ENCODE peak calls at places on chromosomes 7 and 10, in five cellular contexts. F, H, R, P and U are unnamed samples.

GRCh38 chr7:147584771-147585193 is 1005.8 kb upstream of the C7orf33 start:
- DNase-seq in F (no peak), H (no peak), R (peak; percentile 3), P (no peak), U (no peak)

GRCh38 chr10:69224862-69225657 is 4.9 kb downstream of the HKDC1 start:
- DNase-seq in F (no peak), H (no peak), R (no peak), P (no peak), U (no peak)

GRCh38 chr10:61747341-61747740 is 84.6 kb downstream of the CABCOCO1 start:
- DNase-seq in F (no peak), H (no peak), R (no peak), P (no peak), U (no peak)

GRCh38 chr7:101554584-101555268 is 74.4 kb downstream of the MYL10 start:
- DNase-seq in F (peak; percentile 4), H (no peak), R (no peak), P (no peak), U (peak; percentile 16)

GRCh38 chr7:33794419-33794818 is 110.9 kb upstream of the BMPER start:
- DNase-seq in F (no peak), H (no peak), R (no peak), P (no peak), U (no peak)

GRCh38 chr7:20408467-20408826 is 77.7 kb downstream of the ITGB8 start:
- DNase-seq in F (no peak), H (peak; percentile 22), R (no peak), P (no peak), U (no peak)

GRCh38 chr10:111093741-111094380 is 17.0 kb downstream of the ADRA2A start:
- DNase-seq in F (no peak), H (no peak), R (no peak), P (no peak), U (no peak)

GRCh38 chr10:119667562-119668328 is 16.6 kb downstream of the BAG3 start:
- DNase-seq in F (peak; percentile 67), H (peak; percentile 80), R (peak; percentile 32), P (no peak), U (peak; percentile 82)

GRCh38 chr10:16828114-16828568 is 10.9 kb upstream of the RSU1 start:
- DNase-seq in F (peak; percentile 66), H (no peak), R (peak; percentile 76), P (no peak), U (no peak)

GRCh38 chr7:122380993-122381392 is 76.4 kb upstream of the FEZF1 start:
- DNase-seq in F (no peak), H (no peak), R (peak; percentile 23), P (no peak), U (no peak)

GRCh38 chr7:47484923-47485639 is 96.8 kb downstream of the TNS3 start:
- DNase-seq in F (no peak), H (no peak), R (no peak), P (no peak), U (peak; percentile 35)

GRCh38 chr7:7416031-7416968 is 119.4 kb downstream of the COL28A1 start:
- DNase-seq in F (no peak), H (no peak), R (no peak), P (peak; percentile 39), U (no peak)

GRCh38 chr10:124917939-124918830 is 23.7 kb upstream of the ZRANB1 start:
- DNase-seq in F (no peak), H (no peak), R (no peak), P (no peak), U (no peak)

GRCh38 chr10:124918906-124919305 is 23.0 kb upstream of the ZRANB1 start:
- DNase-seq in F (no peak), H (no peak), R (no peak), P (no peak), U (no peak)

GRCh38 chr10:124916098-124916584 is 25.8 kb upstream of the ZRANB1 start:
- DNase-seq in F (no peak), H (no peak), R (no peak), P (no peak), U (no peak)

GRCh38 chr10:124917168-124917938 is 24.6 kb upstream of the ZRANB1 start:
- DNase-seq in F (peak; percentile 54), H (peak; percentile 36), R (peak; percentile 27), P (peak; percentile 56), U (peak; percentile 64)

DNA sequence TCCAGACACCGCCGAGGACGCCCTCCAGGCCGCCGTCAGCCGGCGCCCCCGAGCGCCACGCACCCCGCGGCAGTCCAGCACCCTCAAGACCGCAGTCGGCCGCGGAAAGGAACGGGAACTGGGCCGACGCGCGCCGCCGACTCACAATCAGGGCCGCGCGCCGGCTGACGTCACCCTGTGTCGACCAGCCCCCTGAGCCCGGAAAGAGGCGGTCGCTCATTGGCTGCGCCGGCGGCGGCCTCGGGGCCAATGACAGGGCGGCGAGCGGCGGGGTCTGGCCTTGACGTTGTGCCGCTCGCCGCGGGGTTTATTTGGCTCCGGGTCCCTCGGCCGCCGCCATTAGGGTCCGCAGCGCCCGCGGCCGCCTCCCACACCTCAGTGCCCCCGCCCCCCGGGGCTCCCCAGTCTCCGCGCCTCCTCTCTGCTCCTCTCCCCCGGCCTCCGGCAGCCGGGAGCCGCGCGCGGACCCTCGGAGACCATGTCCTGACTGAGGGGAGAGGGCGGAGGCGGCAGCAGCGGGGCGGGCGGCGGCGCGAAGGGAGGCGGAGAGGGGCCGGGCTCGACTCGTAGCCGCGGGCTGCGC is 25.2 kb upstream of the ZRANB1 start:
- DNase-seq in F (peak; percentile 97), H (peak; percentile 99), R (peak; percentile 92), P (peak; percentile 99), U (peak; percentile 100)
- H3K4me1 ChIP-seq in F (peaks cover 11% of the 10 kb centered on the region), H (peaks cover 54% of the 10 kb centered on the region), R (peaks cover 8% of the 10 kb centered on the region), P (peaks cover 41% of the 10 kb centered on the region), U (peaks cover 6% of the 10 kb centered on the region)

DNA sequence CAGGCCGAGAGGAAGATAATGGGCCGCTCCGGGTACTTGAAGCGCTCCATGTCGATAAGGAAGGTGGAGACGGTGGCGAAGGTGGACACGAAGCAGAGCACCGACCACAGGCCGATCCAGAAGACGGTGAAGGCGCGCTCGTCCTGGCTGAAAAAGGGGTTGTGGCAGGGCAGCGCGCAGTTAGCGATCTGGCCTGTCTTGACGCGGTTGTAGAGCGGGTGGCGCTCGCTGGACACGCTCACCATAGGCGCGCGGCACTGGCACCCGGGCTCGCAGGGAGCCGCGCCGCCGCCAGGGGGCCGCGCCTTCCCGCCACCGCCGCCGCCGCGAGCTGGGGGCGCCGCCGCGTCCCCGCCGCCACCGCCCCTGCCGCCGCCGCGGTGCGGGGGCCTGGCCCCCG is 1.6 kb downstream of the FZD8 start:
- DNase-seq in F (peak; percentile 42), H (peak; percentile 69), R (peak; percentile 63), P (peak; percentile 82), U (peak; percentile 74)
- H3K4me3 ChIP-seq in F (peak overlapping the region; percentile 41), H (peak overlapping the region; percentile 88), R (peak overlapping the region; percentile 86), P (peak overlapping the region; percentile 59), U (peak overlapping the region; percentile 79)

GRCh38 chr10:98257198-98257597 is 10.8 kb downstream of the LOXL4 start:
- DNase-seq in F (no peak), H (no peak), R (no peak), P (no peak), U (no peak)
- H3K4me1 ChIP-seq in F (no peaks in the 10 kb centered on the region), H (peaks cover 7% of the 10 kb centered on the region), R (no peaks in the 10 kb centered on the region), P (peaks cover 9% of the 10 kb centered on the region), U (no peaks in the 10 kb centered on the region)

GRCh38 chr10:19921300-19922140 is 105.3 kb downstream of the PLXDC2 start:
- DNase-seq in F (no peak), H (no peak), R (no peak), P (no peak), U (no peak)
- H3K4me3 ChIP-seq in F (no peak overlapping the region), H (no peak overlapping the region), R (no peak overlapping the region), P (no peak overlapping the region), U (no peak overlapping the region)

GRCh38 chr7:30899630-30900029 is 12.0 kb upstream of the AQP1 start:
- DNase-seq in F (no peak), H (no peak), R (no peak), P (no peak), U (no peak)
- H3K4me1 ChIP-seq in F (no peaks in the 10 kb centered on the region), H (peaks cover 84% of the 10 kb centered on the region), R (no peaks in the 10 kb centered on the region), P (peaks cover 70% of the 10 kb centered on the region), U (no peaks in the 10 kb centered on the region)

GRCh38 chr7:74082770-74083116 is 861 bp upstream of the LIMK1 start:
- DNase-seq in F (no peak), H (no peak), R (no peak), P (no peak), U (no peak)
- H3K4me3 ChIP-seq in F (no peak overlapping the region), H (peak overlapping the region; percentile 87), R (peak overlapping the region; percentile 70), P (no peak overlapping the region), U (no peak overlapping the region)

GRCh38 chr10:77566228-77566627 is 71.4 kb downstream of the KCNMA1 start:
- DNase-seq in F (no peak), H (no peak), R (no peak), P (no peak), U (no peak)
- H3K4me1 ChIP-seq in F (peaks cover 3% of the 10 kb centered on the region), H (no peaks in the 10 kb centered on the region), R (no peaks in the 10 kb centered on the region), P (no peaks in the 10 kb centered on the region), U (peaks cover 23% of the 10 kb centered on the region)

DNA sequence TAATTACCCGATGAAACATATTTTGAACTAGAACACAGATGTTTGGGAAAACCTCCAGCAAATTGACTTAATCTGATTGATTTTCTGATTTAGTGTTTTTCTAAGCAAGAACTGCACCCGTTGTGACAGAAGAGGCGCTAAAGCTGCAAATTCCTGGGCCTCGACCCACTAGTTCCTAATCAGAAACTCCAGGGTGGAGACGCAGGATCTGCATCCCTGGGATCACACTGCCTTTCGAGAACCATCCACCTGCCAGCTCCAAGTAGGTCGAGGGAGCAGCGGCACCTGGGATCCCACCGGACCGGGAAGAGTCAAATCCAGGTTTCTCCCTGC is 136.8 kb upstream of the CDCA7L start:
- DNase-seq in F (no peak), H (no peak), R (no peak), P (no peak), U (no peak)
- H3K4me3 ChIP-seq in F (peak overlapping the region; percentile 58), H (peak overlapping the region; percentile 70), R (peak overlapping the region; percentile 19), P (peak overlapping the region; percentile 66), U (peak overlapping the region; percentile 15)

GRCh38 chr7:92765725-92766124 is 70.6 kb downstream of the CDK6 start:
- DNase-seq in F (no peak), H (no peak), R (no peak), P (no peak), U (no peak)
- H3K4me1 ChIP-seq in F (no peaks in the 10 kb centered on the region), H (peaks cover 64% of the 10 kb centered on the region), R (peaks cover 6% of the 10 kb centered on the region), P (peaks cover 8% of the 10 kb centered on the region), U (peaks cover 10% of the 10 kb centered on the region)

GRCh38 chr7:96321670-96322372 is at the start of gene SLC25A13:
- DNase-seq in F (peak; percentile 78), H (peak; percentile 95), R (peak; percentile 83), P (peak; percentile 96), U (peak; percentile 95)
- H3K4me3 ChIP-seq in F (peak within 1 kb of the TSS; percentile 78), H (peak within 1 kb of the TSS; percentile 85), R (peak within 1 kb of the TSS; percentile 94), P (peak within 1 kb of the TSS; percentile 94), U (peak within 1 kb of the TSS; percentile 63)